ENCODE peak calls at places on chromosome 1, in six cellular contexts. H is GM12865; M is NCI-H2081; T is effector memory CD4-positive, alpha-beta T cell; F is dorsolateral prefrontal cortex; P is cardiac fibroblast. E is an unnamed sample.

GRCh38 chr1:177783052-177783451 is 186.8 kb downstream of the SEC16B start:
- DNase-seq in H (no peak), M (no peak), T (no peak), F (no peak), P (no peak), E (no peak)

GRCh38 chr1:226094451-226094850 is 31.9 kb downstream of the H3-3A start:
- DNase-seq in H (no peak), M (no peak), T (no peak), F (no peak), P (no peak), E (peak)

GRCh38 chr1:41355761-41356160 is 5.5 kb upstream of the FOXO6 start:
- DNase-seq in H (no peak), M (no peak), T (no peak), F (no peak), P (no peak), E (no peak)

GRCh38 chr1:221439734-221440436 is 302.0 kb downstream of the DUSP10 start:
- DNase-seq in H (peak), M (no peak), T (peak), F (no peak), P (peak), E (no peak)

GRCh38 chr1:10693152-10693496 is 103.3 kb downstream of the CASZ1 start:
- DNase-seq in H (no peak), M (no peak), T (no peak), F (no peak), P (no peak), E (no peak)

GRCh38 chr1:15304708-15305326 is 57.8 kb downstream of the FHAD1 start:
- DNase-seq in H (peak), M (peak), T (peak), F (peak), P (peak), E (peak)

GRCh38 chr1:50421366-50421748 is 1.9 kb downstream of the DMRTA2 start:
- DNase-seq in H (no peak), M (no peak), T (no peak), F (no peak), P (no peak), E (no peak)

GRCh38 chr1:6419803-6420593 is at the start of gene HES2:
- DNase-seq in H (no peak), M (no peak), T (no peak), F (no peak), P (no peak), E (no peak)

GRCh38 chr1:171252482-171252881 is 4.2 kb downstream of the FMO1 start:
- DNase-seq in H (peak), M (no peak), T (no peak), F (no peak), P (no peak), E (peak)

E was measured in MM.1S.